ENCODE peak calls at places on chromosome 5, in nine cellular contexts. X, M, Y, U, B, R, W, F and K are unnamed samples.
A peak's percentile ranks its signal among the peaks of the same experiment; 100 is the strongest.

GRCh38 chr5:82356808-82357671 is 78.9 kb upstream of the RPS23 start:
- DNase-seq in M (peak; percentile 27), Y (peak; percentile 75), W (peak; percentile 98), R (peak; percentile 96), X (no peak), F (no peak), U (peak; percentile 18), B (peak; percentile 97), K (no peak)

GRCh38 chr5:159022178-159022556 is 77.5 kb downstream of the EBF1 start:
- DNase-seq in B (no peak), U (no peak), X (no peak), W (no peak), M (no peak), R (peak; percentile 96), F (peak; percentile 70), Y (peak; percentile 26), K (peak; percentile 42)

GRCh38 chr5:64690417-64691151 is at the start of gene SHISAL2B:
- DNase-seq in M (peak; percentile 79), X (no peak), Y (peak; percentile 35), B (no peak), W (no peak), F (peak; percentile 55), R (peak; percentile 31), U (no peak), K (peak; percentile 78)

GRCh38 chr5:32942225-32942989 is 231.3 kb downstream of the NPR3 start:
- DNase-seq in U (peak; percentile 65), W (peak; percentile 55), X (peak; percentile 50), R (no peak), F (peak; percentile 10), M (peak; percentile 85), B (peak; percentile 84), Y (peak; percentile 53), K (peak; percentile 44)

GRCh38 chr5:109645591-109646236 is 44.0 kb upstream of the MAN2A1 start:
- DNase-seq in W (no peak), Y (no peak), R (no peak), M (peak; percentile 50), X (no peak), U (peak; percentile 61), B (no peak), F (peak; percentile 46), K (peak; percentile 66)

GRCh38 chr5:14357861-14358260 is 214.7 kb downstream of the TRIO start:
- DNase-seq in F (peak; percentile 37), U (no peak), Y (no peak), W (no peak), B (no peak), R (no peak), X (no peak), M (peak; percentile 83), K (peak; percentile 76)

GRCh38 chr5:112694853-112695709 is 42.6 kb upstream of the APC start:
- DNase-seq in X (no peak), B (no peak), F (no peak), M (no peak), W (no peak), U (no peak), R (peak; percentile 84), Y (peak; percentile 23), K (peak; percentile 19)

GRCh38 chr5:177434942-177435738 is 8.7 kb downstream of the GRK6 start:
- DNase-seq in B (no peak), W (no peak), U (no peak), M (no peak), X (no peak), R (no peak), Y (no peak), F (no peak), K (no peak)

GRCh38 chr5:142293486-142293885 is 31.3 kb downstream of the SPRY4 start:
- DNase-seq in U (no peak), W (no peak), Y (no peak), X (no peak), R (peak; percentile 74), B (peak; percentile 47), F (no peak), M (no peak), K (no peak)

GRCh38 chr5:101390317-101390908 is 487.3 kb upstream of the ST8SIA4 start:
- DNase-seq in R (peak; percentile 73), M (peak; percentile 89), U (peak; percentile 49), Y (peak; percentile 73), X (peak; percentile 38), F (peak; percentile 2), W (peak; percentile 57), B (peak; percentile 71), K (peak; percentile 82)

GRCh38 chr5:67809589-67809988 is 406.0 kb upstream of the PIK3R1 start:
- DNase-seq in M (no peak), X (no peak), F (no peak), R (no peak), U (peak; percentile 65), Y (no peak), W (no peak), B (no peak), K (no peak)

GRCh38 chr5:139354186-139354585 is 12.5 kb downstream of the PAIP2 start:
- DNase-seq in R (no peak), M (no peak), W (no peak), Y (no peak), F (no peak), B (no peak), X (no peak), U (no peak), K (no peak)

GRCh38 chr5:132003170-132003744 is 8.2 kb downstream of the ACSL6 start:
- DNase-seq in W (no peak), B (no peak), M (peak; percentile 72), R (peak; percentile 26), F (peak; percentile 33), U (no peak), Y (no peak), X (no peak), K (peak; percentile 76)

GRCh38 chr5:134935711-134936602 is 31.0 kb downstream of the PCBD2 start:
- DNase-seq in W (no peak), Y (no peak), B (no peak), X (no peak), R (no peak), F (no peak), M (no peak), U (no peak), K (no peak)

GRCh38 chr5:93192107-93192506 is 388.9 kb downstream of the NR2F1-AS1 start:
- DNase-seq in Y (no peak), M (no peak), U (no peak), F (no peak), W (peak; percentile 91), R (peak; percentile 81), X (no peak), B (peak; percentile 93), K (no peak)

GRCh38 chr5:93191016-93191415 is 390.0 kb downstream of the NR2F1-AS1 start:
- DNase-seq in Y (no peak), X (no peak), M (peak; percentile 11), B (no peak), W (no peak), U (no peak), R (no peak), F (no peak), K (peak; percentile 32)

GRCh38 chr5:93191426-93191825 is 389.6 kb downstream of the NR2F1-AS1 start:
- DNase-seq in M (no peak), W (no peak), B (peak; percentile 53), U (no peak), Y (no peak), R (no peak), X (no peak), F (no peak), K (no peak)

GRCh38 chr5:93192683-93193082 is 388.3 kb downstream of the NR2F1-AS1 start:
- DNase-seq in X (no peak), M (peak; percentile 25), W (peak; percentile 23), Y (no peak), R (no peak), F (no peak), B (peak; percentile 23), U (no peak), K (no peak)

DNA sequence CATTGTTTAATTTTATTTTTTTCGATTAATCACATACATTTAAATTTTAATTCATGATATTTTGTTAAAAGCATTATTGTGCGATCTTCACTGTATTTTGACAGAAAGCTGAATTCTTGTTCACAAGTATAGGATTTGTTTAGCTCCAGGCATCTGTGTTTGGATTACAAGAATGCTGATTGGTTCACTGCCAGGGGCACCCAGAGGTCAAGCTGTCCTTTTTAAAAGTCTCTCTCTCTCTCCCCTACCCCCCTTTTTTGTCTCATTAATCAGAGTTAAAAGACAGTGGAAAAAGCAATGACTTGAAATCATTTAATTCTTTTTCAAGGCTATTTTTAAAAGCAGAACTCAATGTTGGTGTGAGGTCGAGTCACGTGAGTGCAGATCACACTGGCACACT is 387.3 kb downstream of the NR2F1-AS1 start:
- DNase-seq in F (no peak), M (no peak), X (no peak), W (no peak), B (peak; percentile 8), R (no peak), U (peak; percentile 63), Y (no peak), K (no peak)
- TF ChIP-seq EZH2phosphoT487 in F (no peak), M (no peak), X (no peak), W (no peak), B (no peak), R (no peak), U (no peak), Y (no peak), K (no peak)

GRCh38 chr5:53211799-53212198 is 102.2 kb upstream of the MOCS2 start:
- DNase-seq in W (peak; percentile 8), F (no peak), U (no peak), Y (no peak), X (no peak), B (peak; percentile 72), R (peak; percentile 71), M (no peak), K (no peak)
- H3K27ac ChIP-seq in W (no peak overlapping the region), F (no peak overlapping the region), U (no peak overlapping the region), Y (no peak overlapping the region), X (no peak overlapping the region), B (peak overlapping the region; percentile 17), R (no peak overlapping the region), M (no peak overlapping the region), K (no peak overlapping the region)

DNA sequence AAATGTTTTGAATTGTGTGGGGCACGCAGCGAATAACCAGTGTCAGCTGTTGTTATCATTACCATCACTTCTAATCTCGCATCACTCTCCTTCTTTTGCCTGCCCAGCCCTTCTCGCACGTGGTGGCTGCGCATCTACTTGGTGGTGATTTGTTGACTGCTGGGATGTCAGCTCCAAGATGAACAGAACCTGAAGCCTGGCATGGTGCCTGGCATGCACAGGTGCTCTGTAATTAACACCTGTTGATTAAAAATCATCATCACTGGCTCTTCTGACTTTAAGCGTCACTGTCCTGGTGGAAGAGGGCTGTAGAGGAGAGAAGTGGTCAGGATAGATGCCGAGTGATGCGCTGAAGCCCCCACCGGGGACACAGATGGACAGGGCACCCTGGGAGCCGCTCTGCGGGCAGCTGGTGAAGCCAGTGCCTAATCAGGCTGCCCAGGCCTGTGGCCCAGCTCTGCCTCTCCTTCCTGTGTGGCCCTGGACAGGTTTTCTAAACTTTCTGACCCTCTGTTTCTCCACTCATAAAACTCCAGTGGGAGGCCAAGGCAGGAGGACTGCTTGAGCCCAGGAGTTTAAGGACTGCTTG is 86.2 kb downstream of the C5orf15 start:
- DNase-seq in Y (no peak), X (no peak), M (no peak), W (no peak), U (no peak), R (no peak), B (no peak), F (no peak), K (no peak)
- H3K4me2 ChIP-seq in Y (no peak overlapping the region), X (no peak overlapping the region), M (no peak overlapping the region), W (no peak overlapping the region), U (no peak overlapping the region), R (no peak overlapping the region), B (no peak overlapping the region), F (no peak overlapping the region), K (no peak overlapping the region)

DNA sequence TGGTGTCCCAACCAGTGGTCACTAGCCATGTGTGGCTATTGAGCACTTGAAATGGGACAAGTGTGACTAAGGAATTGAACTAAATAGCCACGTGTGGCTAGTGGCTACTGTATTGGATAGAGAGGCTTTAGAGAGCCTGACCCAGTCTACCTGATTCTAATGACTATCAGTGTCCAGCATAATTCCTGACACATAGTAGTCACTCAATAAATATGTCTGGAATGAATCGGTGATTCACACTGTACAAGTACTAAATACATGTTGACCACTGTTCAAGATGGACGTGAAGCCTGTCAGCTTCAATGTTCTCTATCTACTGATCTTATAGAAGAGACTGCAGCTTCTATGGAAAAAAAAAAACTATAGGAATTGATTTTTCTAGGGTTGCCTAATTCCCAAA is 57.7 kb upstream of the MAST4 start:
- DNase-seq in X (no peak), R (peak; percentile 26), F (no peak), B (no peak), M (no peak), W (no peak), U (no peak), Y (no peak), K (no peak)
- TF ChIP-seq EZH2phosphoT487 in X (no peak), R (no peak), F (no peak), B (no peak), M (no peak), W (no peak), U (no peak), Y (no peak), K (no peak)